ENCODE peak calls at places on chromosomes 3 and 15, in seven cellular contexts. One of them, this sample, is unnamed.
A peak's percentile ranks its signal among the peaks of the same experiment; 100 is the strongest.

GRCh38 chr3:197425485-197426131 is 127.2 kb upstream of the DLG1 start:
- DNase-seq in pancreas: no peak
- DNase-seq in body of pancreas: no peak
- DNase-seq in substantia nigra: no peak
- DNase-seq in heart right ventricle: no peak
- DNase-seq in uterus: no peak
- DNase-seq in SK-N-SH: no peak
- DNase-seq in this sample: no peak

GRCh38 chr15:69926721-69927120 is 171.0 kb downstream of the TLE3 start:
- DNase-seq in pancreas: no peak
- DNase-seq in body of pancreas: no peak
- DNase-seq in substantia nigra: no peak
- DNase-seq in heart right ventricle: no peak
- DNase-seq in uterus: no peak
- DNase-seq in SK-N-SH: no peak
- DNase-seq in this sample: no peak

GRCh38 chr3:186339180-186339912 is 22.7 kb downstream of the DGKG start:
- DNase-seq in pancreas: no peak
- DNase-seq in body of pancreas: no peak
- DNase-seq in substantia nigra: no peak
- DNase-seq in heart right ventricle: no peak
- DNase-seq in uterus: no peak
- DNase-seq in SK-N-SH: no peak
- DNase-seq in this sample: no peak

GRCh38 chr15:69538381-69538780 is 85.8 kb downstream of the RPLP1 start:
- DNase-seq in pancreas: no peak
- DNase-seq in body of pancreas: no peak
- DNase-seq in substantia nigra: no peak
- DNase-seq in heart right ventricle: no peak
- DNase-seq in uterus: no peak
- DNase-seq in SK-N-SH: peak; percentile 54
- DNase-seq in this sample: no peak

GRCh38 chr3:141708367-141708766 is 29.7 kb upstream of the RNF7 start:
- DNase-seq in pancreas: no peak
- DNase-seq in body of pancreas: no peak
- DNase-seq in substantia nigra: no peak
- DNase-seq in heart right ventricle: no peak
- DNase-seq in uterus: no peak
- DNase-seq in SK-N-SH: no peak
- DNase-seq in this sample: no peak

GRCh38 chr3:10327592-10327991 is 6.7 kb upstream of the SEC13 start:
- DNase-seq in pancreas: no peak
- DNase-seq in body of pancreas: no peak
- DNase-seq in substantia nigra: no peak
- DNase-seq in heart right ventricle: no peak
- DNase-seq in uterus: no peak
- DNase-seq in SK-N-SH: no peak
- DNase-seq in this sample: no peak

GRCh38 chr3:153320585-153321128 is 158.6 kb downstream of the RAP2B start:
- DNase-seq in pancreas: no peak
- DNase-seq in body of pancreas: no peak
- DNase-seq in substantia nigra: no peak
- DNase-seq in heart right ventricle: no peak
- DNase-seq in uterus: no peak
- DNase-seq in SK-N-SH: no peak
- DNase-seq in this sample: no peak

GRCh38 chr3:153658151-153658550 is 463.0 kb upstream of the ARHGEF26 start:
- DNase-seq in pancreas: no peak
- DNase-seq in body of pancreas: no peak
- DNase-seq in substantia nigra: no peak
- DNase-seq in heart right ventricle: no peak
- DNase-seq in uterus: no peak
- DNase-seq in SK-N-SH: no peak
- DNase-seq in this sample: no peak

GRCh38 chr3:197462808-197463207 is 93.0 kb downstream of the BDH1 start:
- DNase-seq in pancreas: no peak
- DNase-seq in body of pancreas: no peak
- DNase-seq in substantia nigra: no peak
- DNase-seq in heart right ventricle: no peak
- DNase-seq in uterus: no peak
- DNase-seq in SK-N-SH: no peak
- DNase-seq in this sample: no peak

GRCh38 chr3:63477494-63478129 is 174.9 kb upstream of the SNTN start:
- DNase-seq in pancreas: no peak
- DNase-seq in body of pancreas: no peak
- DNase-seq in substantia nigra: no peak
- DNase-seq in heart right ventricle: no peak
- DNase-seq in uterus: no peak
- DNase-seq in SK-N-SH: no peak
- DNase-seq in this sample: no peak

GRCh38 chr3:178140491-178140890 is 395.7 kb upstream of the KCNMB2 start:
- DNase-seq in pancreas: no peak
- DNase-seq in body of pancreas: no peak
- DNase-seq in substantia nigra: no peak
- DNase-seq in heart right ventricle: no peak
- DNase-seq in uterus: no peak
- DNase-seq in SK-N-SH: no peak
- DNase-seq in this sample: no peak

GRCh38 chr3:99325407-99325806 is 313.0 kb upstream of the COL8A1 start:
- DNase-seq in pancreas: no peak
- DNase-seq in body of pancreas: no peak
- DNase-seq in substantia nigra: no peak
- DNase-seq in heart right ventricle: no peak
- DNase-seq in uterus: no peak
- DNase-seq in SK-N-SH: no peak
- DNase-seq in this sample: no peak

GRCh38 chr15:67547064-67547463 is 4.6 kb downstream of the MAP2K5 start:
- DNase-seq in pancreas: no peak
- DNase-seq in body of pancreas: no peak
- DNase-seq in substantia nigra: no peak
- DNase-seq in heart right ventricle: no peak
- DNase-seq in uterus: no peak
- DNase-seq in SK-N-SH: no peak
- DNase-seq in this sample: no peak

GRCh38 chr15:67549736-67550135 is 7.2 kb downstream of the MAP2K5 start:
- DNase-seq in pancreas: no peak
- DNase-seq in body of pancreas: no peak
- DNase-seq in substantia nigra: no peak
- DNase-seq in heart right ventricle: no peak
- DNase-seq in uterus: no peak
- DNase-seq in SK-N-SH: no peak
- DNase-seq in this sample: no peak

GRCh38 chr15:67548532-67548852 is 6.0 kb downstream of the MAP2K5 start:
- DNase-seq in pancreas: no peak
- DNase-seq in body of pancreas: no peak
- DNase-seq in substantia nigra: peak; percentile 2
- DNase-seq in heart right ventricle: no peak
- DNase-seq in uterus: no peak
- DNase-seq in SK-N-SH: no peak
- DNase-seq in this sample: no peak

GRCh38 chr15:67548862-67549651 is 6.6 kb downstream of the MAP2K5 start:
- DNase-seq in pancreas: no peak
- DNase-seq in body of pancreas: no peak
- DNase-seq in substantia nigra: peak; percentile 43
- DNase-seq in heart right ventricle: peak; percentile 20
- DNase-seq in uterus: no peak
- DNase-seq in SK-N-SH: peak; percentile 54
- DNase-seq in this sample: no peak

DNA sequence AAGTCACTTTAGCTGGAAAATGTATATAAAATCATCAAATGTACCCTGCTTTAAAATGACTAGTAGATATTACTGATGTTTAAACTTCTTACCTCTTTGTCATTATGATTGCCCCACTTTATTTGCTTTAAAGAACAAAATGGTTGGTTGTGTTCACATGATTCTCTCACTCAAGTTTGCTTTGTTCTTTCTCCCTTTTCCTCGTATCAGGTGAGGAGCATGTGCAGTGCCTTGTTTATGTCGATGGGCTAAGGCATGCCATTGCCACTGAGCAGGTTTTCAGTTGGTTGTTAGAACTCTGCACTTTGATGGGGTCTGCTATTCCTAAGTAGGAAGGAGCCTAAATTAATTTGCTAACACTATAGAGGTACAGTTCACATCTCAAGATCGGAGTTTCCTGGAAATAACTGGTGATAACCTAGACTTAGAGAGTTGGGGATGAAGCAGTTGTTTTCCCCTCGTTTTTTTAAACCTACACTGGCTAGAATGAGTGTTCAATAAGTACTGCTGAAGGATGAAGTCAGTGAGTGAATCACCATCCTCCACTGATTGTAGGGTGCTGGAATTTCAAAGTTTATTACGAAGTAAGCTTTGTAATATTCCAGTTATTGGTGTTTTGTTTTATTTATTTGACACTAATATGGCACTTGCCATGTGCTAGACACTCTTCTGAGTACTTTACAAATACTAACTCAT is 5.5 kb downstream of the MAP2K5 start:
- DNase-seq in pancreas: no peak
- DNase-seq in body of pancreas: no peak
- DNase-seq in substantia nigra: no peak
- DNase-seq in heart right ventricle: no peak
- DNase-seq in uterus: no peak
- DNase-seq in SK-N-SH: no peak
- DNase-seq in this sample: no peak
- H3K27ac ChIP-seq in pancreas: no peak overlapping the region
- H3K27ac ChIP-seq in body of pancreas: no peak overlapping the region
- H3K27ac ChIP-seq in substantia nigra: no peak overlapping the region
- H3K27ac ChIP-seq in heart right ventricle: no peak overlapping the region
- H3K27ac ChIP-seq in uterus: no peak overlapping the region
- H3K27ac ChIP-seq in SK-N-SH: peak overlapping the region; percentile 61
- H3K27ac ChIP-seq in this sample: peak overlapping the region; percentile 27

GRCh38 chr3:45948881-45949280 is 5.6 kb downstream of the CXCR6 start:
- DNase-seq in pancreas: no peak
- DNase-seq in body of pancreas: no peak
- DNase-seq in substantia nigra: no peak
- DNase-seq in heart right ventricle: no peak
- DNase-seq in uterus: no peak
- DNase-seq in SK-N-SH: no peak
- DNase-seq in this sample: no peak

GRCh38 chr3:45950686-45951600 is 7.7 kb downstream of the CXCR6 start:
- DNase-seq in pancreas: no peak
- DNase-seq in body of pancreas: no peak
- DNase-seq in substantia nigra: no peak
- DNase-seq in heart right ventricle: no peak
- DNase-seq in uterus: no peak
- DNase-seq in SK-N-SH: no peak
- DNase-seq in this sample: no peak

GRCh38 chr3:45948409-45948808 is 5.1 kb downstream of the CXCR6 start:
- DNase-seq in pancreas: no peak
- DNase-seq in body of pancreas: no peak
- DNase-seq in substantia nigra: no peak
- DNase-seq in heart right ventricle: no peak
- DNase-seq in uterus: no peak
- DNase-seq in SK-N-SH: no peak
- DNase-seq in this sample: no peak

GRCh38 chr3:45949432-45949831 is 6.2 kb downstream of the CXCR6 start:
- DNase-seq in pancreas: no peak
- DNase-seq in body of pancreas: no peak
- DNase-seq in substantia nigra: no peak
- DNase-seq in heart right ventricle: no peak
- DNase-seq in uterus: no peak
- DNase-seq in SK-N-SH: no peak
- DNase-seq in this sample: no peak

GRCh38 chr3:45950131-45950530 is 6.9 kb downstream of the CXCR6 start:
- DNase-seq in pancreas: no peak
- DNase-seq in body of pancreas: no peak
- DNase-seq in substantia nigra: no peak
- DNase-seq in heart right ventricle: no peak
- DNase-seq in uterus: no peak
- DNase-seq in SK-N-SH: no peak
- DNase-seq in this sample: no peak
- H3K27ac ChIP-seq in pancreas: no peak overlapping the region
- H3K27ac ChIP-seq in body of pancreas: no peak overlapping the region
- H3K27ac ChIP-seq in substantia nigra: no peak overlapping the region
- H3K27ac ChIP-seq in heart right ventricle: no peak overlapping the region
- H3K27ac ChIP-seq in uterus: peak overlapping the region; percentile 64
- H3K27ac ChIP-seq in SK-N-SH: no peak overlapping the region
- H3K27ac ChIP-seq in this sample: no peak overlapping the region

GRCh38 chr15:95684693-95685115 is 645.8 kb upstream of the NR2F2 start:
- DNase-seq in pancreas: no peak
- DNase-seq in body of pancreas: no peak
- DNase-seq in substantia nigra: no peak
- DNase-seq in heart right ventricle: no peak
- DNase-seq in uterus: peak; percentile 28
- DNase-seq in SK-N-SH: no peak
- DNase-seq in this sample: no peak
- H3K27ac ChIP-seq in pancreas: no peak overlapping the region
- H3K27ac ChIP-seq in body of pancreas: no peak overlapping the region
- H3K27ac ChIP-seq in substantia nigra: no peak overlapping the region
- H3K27ac ChIP-seq in heart right ventricle: no peak overlapping the region
- H3K27ac ChIP-seq in uterus: no peak overlapping the region
- H3K27ac ChIP-seq in SK-N-SH: peak overlapping the region; percentile 15
- H3K27ac ChIP-seq in this sample: no peak overlapping the region

GRCh38 chr15:62453979-62454378 is 288.9 kb upstream of the C2CD4B start:
- DNase-seq in pancreas: no peak
- DNase-seq in body of pancreas: no peak
- DNase-seq in substantia nigra: no peak
- DNase-seq in heart right ventricle: no peak
- DNase-seq in uterus: no peak
- DNase-seq in SK-N-SH: no peak
- DNase-seq in this sample: no peak

GRCh38 chr15:62456011-62456920 is 291.2 kb upstream of the C2CD4B start:
- DNase-seq in pancreas: no peak
- DNase-seq in body of pancreas: no peak
- DNase-seq in substantia nigra: no peak
- DNase-seq in heart right ventricle: no peak
- DNase-seq in uterus: no peak
- DNase-seq in SK-N-SH: no peak
- DNase-seq in this sample: no peak

GRCh38 chr15:62453356-62453755 is 288.3 kb upstream of the C2CD4B start:
- DNase-seq in pancreas: no peak
- DNase-seq in body of pancreas: no peak
- DNase-seq in substantia nigra: no peak
- DNase-seq in heart right ventricle: no peak
- DNase-seq in uterus: no peak
- DNase-seq in SK-N-SH: no peak
- DNase-seq in this sample: no peak

GRCh38 chr15:62455441-62455921 is 290.4 kb upstream of the C2CD4B start:
- DNase-seq in pancreas: no peak
- DNase-seq in body of pancreas: no peak
- DNase-seq in substantia nigra: no peak
- DNase-seq in heart right ventricle: peak; percentile 56
- DNase-seq in uterus: no peak
- DNase-seq in SK-N-SH: peak; percentile 32
- DNase-seq in this sample: peak; percentile 79

DNA sequence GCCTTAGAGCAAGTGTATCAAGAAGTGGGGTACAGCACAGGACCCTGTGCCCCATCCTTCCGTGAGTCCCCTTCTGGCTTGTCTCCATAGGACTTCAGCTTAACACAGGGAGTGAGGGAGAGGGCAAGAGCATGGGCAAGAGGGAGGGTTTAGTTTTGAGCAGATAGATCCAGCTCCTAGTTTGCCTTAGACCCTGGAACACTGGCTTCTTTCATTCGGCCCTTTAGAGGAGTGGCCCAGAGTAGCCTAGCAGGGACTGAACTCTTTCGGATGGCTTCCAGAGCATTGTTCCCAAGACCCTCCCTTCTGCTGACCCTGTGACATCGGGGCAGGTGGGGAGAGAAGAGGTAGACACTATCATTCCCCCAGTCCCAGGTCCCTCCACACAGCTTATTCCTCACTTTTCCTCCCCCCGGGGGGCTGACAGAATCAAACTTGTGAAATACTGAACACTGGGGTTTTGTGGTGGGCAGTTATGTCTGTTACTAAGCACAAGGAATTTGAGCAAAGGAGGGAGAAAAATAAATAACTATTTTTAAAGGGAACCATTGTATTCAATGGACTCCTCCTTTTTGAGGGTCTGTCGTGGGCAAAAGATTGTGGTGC is 289.6 kb upstream of the C2CD4B start:
- DNase-seq in pancreas: no peak
- DNase-seq in body of pancreas: no peak
- DNase-seq in substantia nigra: no peak
- DNase-seq in heart right ventricle: no peak
- DNase-seq in uterus: no peak
- DNase-seq in SK-N-SH: no peak
- DNase-seq in this sample: no peak
- H3K27ac ChIP-seq in pancreas: no peak overlapping the region
- H3K27ac ChIP-seq in body of pancreas: no peak overlapping the region
- H3K27ac ChIP-seq in substantia nigra: no peak overlapping the region
- H3K27ac ChIP-seq in heart right ventricle: peak overlapping the region; percentile 70
- H3K27ac ChIP-seq in uterus: no peak overlapping the region
- H3K27ac ChIP-seq in SK-N-SH: peak overlapping the region; percentile 48
- H3K27ac ChIP-seq in this sample: peak overlapping the region; percentile 79